ENCODE peak calls at places on chromosomes 13 and 19, in four cellular contexts. D is mucosa of descending colon, W is retinal pigment epithelial cell, R is tibial artery. I is an unnamed sample.

GRCh38 chr19:46542428-46543230 is 47.0 kb upstream of the PNMA8B start:
- DNase-seq in D (peak; percentile 97), W (peak; percentile 48), R (peak; percentile 99), I (peak; percentile 83)

GRCh38 chr19:7628589-7629311 is 595 bp downstream of the XAB2 start:
- DNase-seq in D (no peak), W (no peak), R (no peak), I (no peak)

GRCh38 chr19:33414667-33415605 is 41.4 kb downstream of the CEBPG start:
- DNase-seq in D (no peak), W (no peak), R (no peak), I (no peak)

GRCh38 chr13:29771247-29771646 is 79.2 kb downstream of the UBL3 start:
- DNase-seq in D (no peak), W (peak; percentile 4), R (no peak), I (peak; percentile 12)

GRCh38 chr13:40438999-40439797 is 227.2 kb downstream of the FOXO1 start:
- DNase-seq in D (no peak), W (peak; percentile 30), R (peak; percentile 21), I (no peak)

GRCh38 chr13:44317752-44318550 is 55.7 kb upstream of the SERP2 start:
- DNase-seq in D (no peak), W (peak; percentile 81), R (no peak), I (peak; percentile 33)

GRCh38 chr13:35920816-35921215 is 210.4 kb downstream of the DCLK1 start:
- DNase-seq in D (no peak), W (no peak), R (no peak), I (no peak)

GRCh38 chr19:2683430-2683995 is 19.0 kb downstream of the GNG7 start:
- DNase-seq in D (no peak), W (no peak), R (no peak), I (no peak)

GRCh38 chr19:35773020-35773809 is 2.1 kb upstream of the ARHGAP33 start:
- DNase-seq in D (no peak), W (no peak), R (no peak), I (peak; percentile 88)

GRCh38 chr19:54299126-54299498 is 13.9 kb downstream of the LILRA5 start:
- DNase-seq in D (no peak), W (no peak), R (no peak), I (no peak)

GRCh38 chr19:3027292-3027691 is 1.8 kb downstream of the TLE2 start:
- DNase-seq in D (no peak), W (no peak), R (no peak), I (no peak)

GRCh38 chr13:25874907-25875306 is 176.9 kb downstream of the SHISA2 start:
- DNase-seq in D (peak; percentile 31), W (no peak), R (no peak), I (no peak)

GRCh38 chr13:79522583-79522982 is 41.6 kb downstream of the NDFIP2 start:
- DNase-seq in D (peak; percentile 14), W (no peak), R (no peak), I (no peak)

GRCh38 chr13:113668491-113668971 is 1.5 kb downstream of the GRK1 start:
- DNase-seq in D (no peak), W (no peak), R (peak; percentile 13), I (no peak)

GRCh38 chr13:106114981-106115554 is 420.4 kb downstream of the EFNB2 start:
- DNase-seq in D (no peak), W (no peak), R (no peak), I (no peak)

GRCh38 chr13:40149611-40150283 is 494.3 kb downstream of the COG6 start:
- DNase-seq in D (peak; percentile 13), W (peak; percentile 95), R (peak; percentile 74), I (peak; percentile 13)